ENCODE peak calls at places on chromosomes 16 and 17, in four cellular contexts. T, W, O and K are unnamed samples.

GRCh38 chr17:76492989-76493501 is 8.2 kb downstream of the RHBDF2 start:
- DNase-seq in T (peak; percentile 80), O (peak; percentile 86), W (no peak), K (peak; percentile 45)

GRCh38 chr17:7834554-7834890 is 505 bp downstream of the KDM6B start:
- DNase-seq in O (no peak), T (no peak), W (peak; percentile 64), K (no peak)

GRCh38 chr16:54291107-54291980 is 4.8 kb upstream of the IRX3 start:
- DNase-seq in O (no peak), T (no peak), W (no peak), K (no peak)

GRCh38 chr17:9729034-9729650 is 62.2 kb downstream of the DHRS7C start:
- DNase-seq in W (peak; percentile 43), T (peak; percentile 8), O (peak; percentile 14), K (peak; percentile 51)

GRCh38 chr16:2840914-2841313 is 10.8 kb downstream of the ZG16B start:
- DNase-seq in W (no peak), O (no peak), T (no peak), K (no peak)

GRCh38 chr16:83602797-83603735 is 204.7 kb upstream of the HSBP1 start:
- DNase-seq in T (no peak), W (no peak), O (no peak), K (no peak)

GRCh38 chr17:57995076-57995956 is 7.3 kb upstream of the VEZF1 start:
- DNase-seq in T (no peak), O (no peak), W (peak; percentile 81), K (peak; percentile 25)

GRCh38 chr16:11149011-11149616 is 106.9 kb downstream of the SOCS1 start:
- DNase-seq in T (no peak), W (peak; percentile 92), O (no peak), K (no peak)

GRCh38 chr16:64615647-64616280 is 506.1 kb downstream of the CDH11 start:
- DNase-seq in W (no peak), O (no peak), T (no peak), K (no peak)

GRCh38 chr17:9002610-9003354 is 18.5 kb upstream of the NTN1 start:
- DNase-seq in W (no peak), O (no peak), T (no peak), K (peak; percentile 70)

GRCh38 chr16:11533588-11533987 is 53.1 kb downstream of the LITAF start:
- DNase-seq in W (no peak), T (no peak), O (no peak), K (no peak)

GRCh38 chr17:75535119-75535537 is 9.6 kb downstream of the LLGL2 start:
- DNase-seq in W (no peak), O (no peak), T (peak; percentile 26), K (no peak)

GRCh38 chr16:13041180-13041579 is 139.8 kb downstream of the SHISA9 start:
- DNase-seq in O (no peak), T (no peak), W (no peak), K (no peak)

GRCh38 chr16:13041646-13042045 is 140.2 kb downstream of the SHISA9 start:
- DNase-seq in O (no peak), W (no peak), T (no peak), K (no peak)

GRCh38 chr16:13039526-13039925 is 138.1 kb downstream of the SHISA9 start:
- DNase-seq in W (no peak), O (no peak), T (no peak), K (no peak)

GRCh38 chr16:13038591-13038990 is 137.2 kb downstream of the SHISA9 start:
- DNase-seq in O (no peak), T (no peak), W (no peak), K (no peak)

GRCh38 chr16:13042291-13042690 is 140.9 kb downstream of the SHISA9 start:
- DNase-seq in T (no peak), O (no peak), W (no peak), K (no peak)
- TF ChIP-seq SPI1 in T (no peak), O (no peak), W (no peak), K (no peak)

GRCh38 chr16:89604764-89605163 is 8.7 kb upstream of the DPEP1 start:
- DNase-seq in W (no peak), O (no peak), T (no peak), K (no peak)

GRCh38 chr16:89602952-89603590 is 10.4 kb upstream of the DPEP1 start:
- DNase-seq in W (no peak), O (no peak), T (no peak), K (no peak)

GRCh38 chr16:89606006-89606405 is 7.4 kb upstream of the DPEP1 start:
- DNase-seq in O (no peak), T (no peak), W (no peak), K (no peak)

GRCh38 chr16:89607453-89607852 is 6.0 kb upstream of the DPEP1 start:
- DNase-seq in T (no peak), O (no peak), W (peak; percentile 53), K (no peak)

DNA sequence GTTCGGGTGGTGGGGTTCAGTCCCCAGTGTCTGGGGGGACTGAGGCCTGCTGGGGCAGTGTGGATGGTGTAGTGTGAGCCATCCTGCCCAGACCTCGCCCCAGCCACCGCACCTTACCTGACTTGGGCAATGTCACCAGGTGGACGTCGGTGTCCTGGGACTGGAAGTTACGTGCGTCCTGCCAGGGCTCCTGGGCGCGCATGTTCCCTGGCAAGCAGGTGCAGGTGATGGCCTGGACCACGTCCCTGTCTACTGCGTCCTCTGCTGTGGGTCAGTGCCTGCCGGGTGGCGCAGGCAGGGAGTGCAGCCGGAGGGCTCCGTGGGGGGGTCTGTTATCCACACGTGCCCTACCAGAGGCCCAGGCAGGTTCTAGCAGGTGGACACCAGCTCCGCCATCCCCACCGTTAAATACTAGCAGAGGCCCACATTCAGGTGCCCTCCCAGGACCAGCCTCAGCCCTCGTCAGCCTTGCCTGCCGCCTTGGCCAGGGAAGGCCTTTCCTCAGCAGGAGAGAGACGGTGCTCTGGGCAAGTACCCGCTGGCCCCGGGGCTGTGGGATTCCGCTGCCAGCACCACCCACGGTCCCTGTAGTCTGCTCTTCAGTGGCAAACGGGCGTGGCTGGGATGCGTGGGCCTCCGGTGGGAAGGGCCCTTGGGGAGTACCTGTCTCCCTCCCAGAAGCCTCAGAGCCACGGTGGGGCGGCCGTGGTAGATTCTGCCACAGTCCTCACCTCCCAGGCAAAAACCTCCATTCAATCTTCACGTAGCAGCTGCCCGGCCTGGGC is 8.1 kb upstream of the DPEP1 start:
- DNase-seq in W (no peak), O (no peak), T (no peak), K (no peak)
- TF ChIP-seq SPI1 in W (no peak), O (no peak), T (no peak), K (no peak)

GRCh38 chr17:18270046-18270850 is 9.8 kb downstream of the MIEF2 start:
- DNase-seq in W (no peak), O (no peak), T (no peak), K (no peak)
- TF ChIP-seq SPI1 in W (no peak), O (no peak), T (no peak), K (no peak)

GRCh38 chr17:50048146-50048720 is 7.7 kb upstream of the ITGA3 start:
- DNase-seq in O (no peak), T (no peak), W (no peak), K (no peak)

GRCh38 chr17:50050431-50051032 is 5.4 kb upstream of the ITGA3 start:
- DNase-seq in O (no peak), W (no peak), T (no peak), K (no peak)

GRCh38 chr17:50049636-50050035 is 6.3 kb upstream of the ITGA3 start:
- DNase-seq in O (no peak), W (no peak), T (no peak), K (no peak)

GRCh38 chr17:50047488-50048126 is 8.3 kb upstream of the ITGA3 start:
- DNase-seq in O (no peak), W (no peak), T (no peak), K (no peak)

DNA sequence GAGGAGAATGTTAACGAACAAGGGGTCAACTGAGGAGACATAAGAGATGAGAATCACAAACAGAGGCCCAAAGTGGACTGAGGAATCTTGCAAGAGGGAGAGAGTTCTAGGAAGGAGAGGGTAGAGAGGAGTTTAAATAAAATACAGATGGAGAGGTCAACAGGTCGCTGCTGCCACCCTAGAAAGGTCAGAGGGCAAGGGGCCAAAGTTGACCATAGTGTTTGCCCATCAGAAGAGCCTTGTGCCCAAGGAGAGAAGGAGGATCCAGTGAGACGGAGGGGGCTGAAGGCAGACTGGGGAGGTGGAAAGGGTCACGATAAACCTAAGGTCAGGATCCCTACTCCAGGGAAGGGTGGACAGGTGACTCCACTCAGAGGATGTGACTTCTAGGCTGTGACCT is 6.9 kb upstream of the ITGA3 start:
- DNase-seq in T (no peak), W (no peak), O (no peak), K (no peak)
- TF ChIP-seq SPI1 in T (no peak), W (no peak), O (no peak), K (no peak)